ENCODE peak calls at places on chromosome 12, in six cellular contexts. I is H1, M is SK-N-SH, K is GM12891, C is GM12878, V is HepG2. X is an unnamed sample.

GRCh38 chr12:91900971-91901370 is 244.7 kb downstream of the BTG1 start:
- DNase-seq in V (no peak), M (no peak), I (no peak), C (no peak), K (no peak), X (no peak)

GRCh38 chr12:29103539-29103974 is 45.5 kb upstream of the FAR2 start:
- DNase-seq in K (no peak), M (no peak), I (no peak), V (no peak), C (peak), X (peak)

GRCh38 chr12:92226036-92226661 is 80.5 kb upstream of the BTG1 start:
- DNase-seq in K (no peak), M (no peak), V (no peak), I (no peak), C (no peak), X (no peak)

GRCh38 chr12:59100585-59100984 is 180.3 kb upstream of the LRIG3 start:
- DNase-seq in I (no peak), C (no peak), V (no peak), K (no peak), M (no peak), X (no peak)

GRCh38 chr12:66836623-66837310 is 157.9 kb upstream of the GRIP1 start:
- DNase-seq in M (no peak), C (no peak), K (no peak), V (no peak), I (no peak), X (no peak)

GRCh38 chr12:86669010-86669409 is 412.8 kb upstream of the MGAT4C start:
- DNase-seq in K (no peak), I (no peak), C (no peak), V (no peak), M (no peak), X (no peak)

GRCh38 chr12:85654456-85654840 is 181.8 kb downstream of the RASSF9 start:
- DNase-seq in V (no peak), K (no peak), M (no peak), C (no peak), I (no peak), X (no peak)

GRCh38 chr12:96883571-96883970 is 23.5 kb upstream of the NEDD1 start:
- DNase-seq in K (no peak), I (no peak), V (no peak), M (no peak), C (no peak), X (no peak)

GRCh38 chr12:104650541-104650940 is 193.8 kb downstream of the CHST11 start:
- DNase-seq in M (no peak), K (no peak), I (no peak), C (no peak), V (no peak), X (no peak)

GRCh38 chr12:90987520-90987919 is 17.3 kb downstream of the EPYC start:
- DNase-seq in K (no peak), M (no peak), V (no peak), I (no peak), C (no peak), X (no peak)

GRCh38 chr12:68871899-68872298 is 61.1 kb downstream of the CPM start:
- DNase-seq in K (no peak), V (peak), M (no peak), C (no peak), I (no peak), X (no peak)

GRCh38 chr12:131775904-131776889 is 52.0 kb upstream of the MMP17 start:
- DNase-seq in I (no peak), C (peak), K (no peak), M (no peak), V (no peak), X (no peak)

GRCh38 chr12:69688496-69689427 is 10.3 kb downstream of the BEST3 start:
- DNase-seq in C (no peak), I (peak), M (peak), K (no peak), V (peak), X (no peak)

GRCh38 chr12:103546959-103547358 is 40.1 kb upstream of the STAB2 start:
- DNase-seq in V (no peak), C (no peak), K (no peak), M (no peak), I (no peak), X (no peak)

GRCh38 chr12:113135178-113136127 is at the start of gene RASAL1:
- DNase-seq in C (no peak), V (peak), K (peak), M (peak), I (peak), X (peak)

GRCh38 chr12:11746024-11746771 is 96.7 kb downstream of the ETV6 start:
- DNase-seq in M (no peak), I (no peak), V (no peak), K (no peak), C (peak), X (no peak)
- TF ChIP-seq POLR2AphosphoS5 in M (no peak), I (no peak), V (no peak), K (no peak), C (peak), X (peak)

DNA sequence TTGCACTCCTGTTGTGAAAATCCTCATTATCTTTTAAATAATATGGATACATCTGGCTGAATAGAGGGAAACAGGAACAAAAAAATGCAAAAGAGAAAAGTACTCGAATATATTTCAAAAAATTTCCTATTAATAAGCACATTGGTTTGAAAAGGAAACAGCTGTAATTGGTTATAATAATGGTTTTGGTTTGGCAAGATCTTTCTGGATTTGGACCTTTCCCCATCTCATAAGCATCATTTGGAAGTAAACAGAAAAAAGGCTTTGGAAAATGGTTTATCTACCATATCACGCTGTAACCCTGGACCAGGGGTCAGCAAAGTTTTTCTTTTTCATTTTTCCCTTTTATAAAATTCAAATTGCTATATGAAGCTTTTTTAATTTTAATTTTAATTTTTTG is 2.8 kb upstream of the NINJ2 start:
- DNase-seq in V (no peak), I (no peak), M (no peak), K (no peak), C (no peak), X (no peak)
- TF ChIP-seq TAF1 in V (no peak), I (no peak), M (no peak), K (no peak), C (no peak), X (no peak)

GRCh38 chr12:74292351-74293194 is 245.1 kb upstream of the ATXN7L3B start:
- DNase-seq in K (no peak), V (no peak), M (no peak), C (no peak), I (no peak), X (no peak)
- TF ChIP-seq POLR2AphosphoS5 in K (no peak), V (no peak), M (no peak), C (no peak), I (no peak), X (no peak)

DNA sequence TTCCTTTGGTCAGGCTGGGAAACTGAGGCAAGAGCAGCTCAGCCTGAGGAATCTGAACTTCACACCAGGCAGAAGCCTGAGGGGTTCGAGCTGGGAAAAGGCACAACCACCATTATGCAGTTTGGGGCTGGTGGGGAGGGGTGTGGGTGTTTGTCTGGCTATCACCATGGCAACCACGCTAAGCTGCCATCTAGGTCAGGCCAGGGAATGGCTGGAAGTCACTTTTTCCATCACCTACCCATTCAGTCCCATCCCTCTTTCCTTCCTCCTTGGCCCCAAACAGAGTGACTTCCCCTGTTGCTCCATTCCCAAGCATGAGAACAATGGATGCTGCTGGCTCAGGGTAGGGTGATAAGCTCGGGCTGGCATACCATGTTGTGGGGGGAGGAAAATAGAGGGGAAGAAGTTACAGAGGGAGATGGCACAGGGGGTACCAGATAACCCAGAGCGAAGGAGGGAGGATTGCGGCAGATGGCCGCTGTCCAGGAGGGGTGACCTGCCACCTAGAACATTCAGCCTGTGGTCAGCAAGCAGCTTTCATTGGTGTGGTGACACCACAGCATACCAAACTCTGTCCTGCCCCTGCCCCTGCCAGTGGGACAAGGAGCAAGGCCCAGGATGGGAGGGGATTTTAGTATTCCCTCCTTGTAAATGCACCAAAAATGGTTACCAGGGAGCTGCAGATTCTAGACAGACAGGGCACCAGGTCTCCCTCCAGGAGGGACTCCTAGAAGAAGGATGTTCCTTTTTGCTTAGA is 36.4 kb upstream of the PLEKHG6 start:
- DNase-seq in M (peak), C (no peak), I (no peak), V (no peak), K (no peak), X (no peak)
- TF ChIP-seq TAF1 in M (no peak), C (no peak), I (no peak), V (no peak), K (no peak), X (no peak)

DNA sequence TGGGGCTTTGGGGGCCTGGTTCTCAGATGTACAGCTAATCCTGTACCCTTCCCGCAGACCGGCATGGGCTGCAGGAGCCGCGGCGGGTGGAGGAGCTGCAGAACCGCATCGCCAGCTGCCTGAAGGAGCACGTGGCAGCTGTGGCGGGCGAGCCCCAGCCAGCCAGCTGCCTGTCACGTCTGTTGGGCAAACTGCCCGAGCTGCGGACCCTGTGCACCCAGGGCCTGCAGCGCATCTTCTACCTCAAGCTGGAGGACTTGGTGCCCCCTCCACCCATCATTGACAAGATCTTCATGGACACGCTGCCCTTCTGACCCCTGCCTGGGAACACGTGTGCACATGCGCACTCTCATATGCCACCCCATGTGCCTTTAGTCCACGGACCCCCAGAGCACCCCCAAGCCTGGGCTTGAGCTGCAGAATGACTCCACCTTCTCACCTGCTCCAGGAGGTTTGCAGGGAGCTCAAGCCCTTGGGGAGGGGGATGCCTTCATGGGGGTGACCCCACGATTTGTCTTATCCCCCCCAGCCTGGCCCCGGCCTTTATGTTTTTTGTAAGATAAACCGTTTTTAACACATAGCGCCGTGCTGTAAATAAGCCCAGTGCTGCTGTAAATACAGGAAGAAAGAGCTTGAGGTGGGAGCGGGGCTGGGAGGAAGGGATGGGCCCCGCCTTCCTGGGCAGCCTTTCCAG is 7.5 kb downstream of the NR4A1 start:
- DNase-seq in I (no peak), V (no peak), C (no peak), K (no peak), M (no peak), X (no peak)
- TF ChIP-seq POLR2AphosphoS5 in I (no peak), V (no peak), C (peak), K (no peak), M (no peak), X (no peak)

GRCh38 chr12:2385529-2385928 is 332.7 kb downstream of the CACNA1C start:
- DNase-seq in M (no peak), I (no peak), K (no peak), V (no peak), C (no peak), X (no peak)

GRCh38 chr12:2384029-2384386 is 331.2 kb downstream of the CACNA1C start:
- DNase-seq in V (no peak), K (no peak), C (no peak), I (no peak), M (no peak), X (no peak)

GRCh38 chr12:2386566-2386965 is 333.8 kb downstream of the CACNA1C start:
- DNase-seq in M (no peak), V (no peak), K (no peak), I (no peak), C (no peak), X (no peak)

GRCh38 chr12:2383276-2384028 is 330.7 kb downstream of the CACNA1C start:
- DNase-seq in V (peak), I (no peak), C (no peak), K (no peak), M (no peak), X (no peak)

DNA sequence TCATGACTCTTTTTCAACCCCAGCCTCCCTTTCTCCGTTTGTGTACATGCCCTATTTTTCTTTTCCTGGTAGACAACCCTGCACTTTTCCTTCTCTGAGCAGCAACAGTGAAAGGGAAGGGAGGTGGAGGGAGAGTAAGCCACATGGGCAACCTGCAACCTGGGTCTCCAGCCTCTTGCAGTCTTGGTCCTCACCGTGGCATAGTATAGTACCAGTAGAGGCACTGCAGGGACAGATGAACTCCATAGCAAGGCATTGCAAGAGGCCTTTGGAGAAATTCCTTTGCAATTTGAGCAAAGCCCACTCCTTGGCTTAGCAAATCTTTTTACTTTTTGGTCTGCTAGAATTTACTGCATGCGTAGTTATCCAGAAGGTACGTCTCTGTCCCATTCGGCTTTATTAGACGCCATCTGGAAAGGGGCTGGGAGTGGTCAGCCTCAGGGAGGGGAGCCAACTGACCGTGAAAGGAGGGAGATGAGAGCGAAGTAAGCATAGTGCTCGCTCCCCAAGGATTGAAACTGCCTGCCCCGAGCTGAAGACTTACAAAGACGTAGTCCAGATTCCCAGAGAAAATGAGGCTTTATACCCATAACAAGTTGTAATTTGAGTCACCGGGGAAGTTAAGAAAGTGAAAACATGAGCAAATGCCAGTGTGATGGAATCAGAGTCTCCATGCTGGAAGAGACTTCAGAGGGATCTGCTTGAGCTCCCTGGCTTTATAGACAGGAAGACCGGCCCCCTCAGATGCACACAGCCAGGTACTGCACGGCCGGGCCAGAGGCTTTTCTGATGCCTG is 331.9 kb downstream of the CACNA1C start:
- DNase-seq in I (no peak), C (no peak), V (no peak), K (no peak), M (no peak), X (no peak)
- TF ChIP-seq TAF1 in I (no peak), C (no peak), V (no peak), K (no peak), M (no peak), X (no peak)

GRCh38 chr12:57864811-57865751 is 18.6 kb upstream of the CTDSP2 start:
- DNase-seq in V (no peak), C (no peak), I (no peak), K (peak), M (no peak), X (peak)
- TF ChIP-seq POLR2AphosphoS5 in V (no peak), C (no peak), I (no peak), K (no peak), M (no peak), X (no peak)

DNA sequence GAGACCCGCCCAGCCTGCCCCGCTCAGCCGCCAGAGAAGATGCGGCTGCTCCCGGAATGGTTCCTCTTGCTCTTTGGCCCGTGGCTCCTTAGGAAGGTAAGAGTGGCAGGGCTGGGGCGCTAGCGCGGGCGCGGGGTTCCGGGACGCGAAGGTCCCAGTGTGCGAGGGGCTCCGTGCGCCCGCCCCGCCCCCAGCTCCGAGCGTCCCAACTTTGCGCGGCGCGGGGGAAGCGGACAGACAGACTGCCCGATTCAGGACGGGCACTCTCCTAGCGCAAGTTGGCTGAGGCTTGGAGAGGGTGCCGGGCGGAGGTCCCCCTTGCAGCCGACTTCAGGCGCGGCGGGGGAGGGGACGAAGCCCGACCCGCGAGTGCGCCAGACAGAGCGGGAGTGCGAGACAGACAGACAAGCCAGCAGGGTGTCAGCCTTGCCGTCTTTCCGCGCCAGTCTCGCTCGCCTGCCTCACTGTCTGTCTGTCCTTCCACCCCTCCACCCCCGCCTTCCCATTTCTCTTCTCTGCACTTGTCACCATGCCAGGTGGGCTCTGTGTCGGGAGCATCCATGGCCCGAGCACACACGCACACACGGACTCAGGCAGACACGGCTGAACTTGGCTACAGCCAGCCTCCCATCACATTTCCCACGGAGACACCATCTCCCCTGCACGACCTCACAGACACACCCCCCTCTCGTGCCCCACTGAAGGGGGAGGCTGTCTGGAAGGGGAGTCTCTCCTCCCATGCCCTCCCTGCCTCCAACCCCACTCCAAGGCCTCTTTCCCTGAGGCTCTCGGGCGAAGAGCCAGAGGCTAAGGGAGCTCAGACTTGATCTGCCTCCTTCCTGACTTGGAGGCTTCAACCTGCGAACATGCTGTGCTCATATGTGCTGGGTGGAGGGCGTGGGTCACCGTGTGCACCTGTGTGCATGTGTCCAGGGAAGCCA is 607 bp downstream of the NXPH4 start:
- DNase-seq in K (no peak), C (no peak), V (no peak), M (peak), I (no peak), X (no peak)
- TF ChIP-seq TAF1 in K (no peak), C (no peak), V (no peak), M (no peak), I (no peak), X (no peak)

GRCh38 chr12:19038210-19038609 is 91.3 kb upstream of the PLEKHA5 start:
- DNase-seq in M (no peak), V (no peak), K (no peak), I (no peak), C (no peak), X (no peak)

GRCh38 chr12:19036673-19037357 is 92.7 kb upstream of the PLEKHA5 start:
- DNase-seq in I (no peak), V (no peak), C (no peak), K (no peak), M (no peak), X (no peak)

GRCh38 chr12:19033244-19033643 is 96.3 kb upstream of the PLEKHA5 start:
- DNase-seq in I (no peak), M (no peak), V (no peak), C (no peak), K (no peak), X (no peak)

GRCh38 chr12:19034937-19035336 is 94.6 kb upstream of the PLEKHA5 start:
- DNase-seq in V (no peak), M (no peak), K (no peak), C (no peak), I (no peak), X (no peak)

DNA sequence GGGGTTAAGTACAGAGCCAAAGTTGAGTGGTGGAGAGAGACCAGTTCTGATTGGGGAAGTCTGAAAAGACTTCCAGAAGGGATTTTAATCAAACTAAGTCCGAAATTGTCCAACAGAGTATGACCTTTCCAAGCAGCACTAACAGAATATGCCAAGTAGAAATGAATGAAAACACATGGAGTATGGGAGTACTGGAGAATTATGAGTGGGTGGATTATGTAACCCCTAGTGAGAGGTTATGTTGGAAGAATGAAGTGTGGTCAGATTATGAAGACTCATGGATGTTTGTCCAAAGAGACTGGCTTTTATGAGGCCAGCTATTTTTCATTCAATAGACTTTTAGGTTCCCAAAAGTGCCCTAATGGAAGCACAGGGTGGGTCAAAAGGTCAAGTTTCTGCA is 94.0 kb upstream of the PLEKHA5 start:
- DNase-seq in V (no peak), I (no peak), K (no peak), M (no peak), C (no peak), X (no peak)
- TF ChIP-seq POLR2AphosphoS5 in V (no peak), I (no peak), K (no peak), M (no peak), C (no peak), X (no peak)